ENCODE peak calls at places on chromosomes 3 and 15, in seven cellular contexts. I is iris pigment epithelial cell, F is HCT116, D is ascending aorta, V is AG08395, G is A549, T is nephron progenitor cell. J is an unnamed sample.

GRCh38 chr15:48182749-48183148 is 4.7 kb upstream of the MYEF2 start:
- DNase-seq in V (no peak), T (no peak), F (no peak), G (no peak), I (no peak), D (no peak), J (no peak)

GRCh38 chr3:94978076-94978475 is 915.2 kb downstream of the NSUN3 start:
- DNase-seq in G (no peak), I (no peak), T (no peak), V (no peak), F (no peak), D (no peak), J (no peak)

GRCh38 chr15:98143116-98143515 is 182.6 kb downstream of the ARRDC4 start:
- DNase-seq in D (no peak), T (no peak), G (no peak), I (no peak), V (no peak), F (no peak), J (no peak)

GRCh38 chr3:58864480-58864879 is 185.3 kb downstream of the CFAP20DC start:
- DNase-seq in I (no peak), G (no peak), T (no peak), D (no peak), F (no peak), V (no peak), J (no peak)

GRCh38 chr3:156187146-156187769 is 66.9 kb downstream of the KCNAB1 start:
- DNase-seq in V (peak; percentile 24), F (no peak), G (no peak), T (no peak), I (peak; percentile 33), D (no peak), J (no peak)

GRCh38 chr15:72740202-72740601 is 43.4 kb downstream of the ADPGK start:
- DNase-seq in F (no peak), D (no peak), V (no peak), G (no peak), I (peak; percentile 19), T (no peak), J (no peak)

GRCh38 chr15:74368121-74368520 is 675 bp upstream of the CYP11A1 start:
- DNase-seq in T (no peak), V (no peak), F (no peak), G (no peak), D (peak; percentile 37), I (no peak), J (no peak)

GRCh38 chr3:94317054-94317453 is 254.2 kb downstream of the NSUN3 start:
- DNase-seq in D (no peak), I (no peak), T (no peak), F (no peak), V (no peak), G (no peak), J (no peak)

GRCh38 chr3:120487079-120487693 is 36.4 kb upstream of the FSTL1 start:
- DNase-seq in F (no peak), T (no peak), I (peak; percentile 76), V (peak; percentile 72), D (no peak), G (no peak), J (no peak)

GRCh38 chr3:30511524-30512278 is 94.7 kb upstream of the TGFBR2 start:
- DNase-seq in V (peak; percentile 81), D (no peak), G (peak; percentile 41), F (no peak), T (no peak), I (peak; percentile 99), J (no peak)

GRCh38 chr15:101309436-101310162 is 14.6 kb upstream of the SNRPA1 start:
- DNase-seq in F (no peak), V (no peak), I (no peak), G (no peak), T (no peak), D (peak; percentile 60), J (no peak)

GRCh38 chr15:26624128-26624527 is 148.7 kb downstream of the GABRB3 start:
- DNase-seq in F (no peak), D (no peak), V (no peak), G (no peak), I (no peak), T (no peak), J (no peak)

GRCh38 chr3:117790256-117790987 is 1080.8 kb downstream of the TUSC7 start:
- DNase-seq in D (no peak), I (peak; percentile 18), V (no peak), F (no peak), G (no peak), T (no peak), J (no peak)

GRCh38 chr3:25493786-25494185 is 65.7 kb downstream of the RARB start:
- DNase-seq in I (peak; percentile 97), F (no peak), G (peak; percentile 5), D (no peak), V (peak; percentile 27), T (no peak), J (peak; percentile 4)

GRCh38 chr3:100209948-100210776 is 50.6 kb upstream of the TBC1D23 start:
- DNase-seq in D (no peak), T (no peak), I (peak; percentile 34), V (no peak), G (no peak), F (no peak), J (no peak)

GRCh38 chr15:68413363-68414255 is 18.4 kb downstream of the ITGA11 start:
- DNase-seq in G (no peak), I (no peak), V (peak; percentile 25), D (peak; percentile 66), T (no peak), F (no peak), J (no peak)

GRCh38 chr3:148173836-148174235 is 523.9 kb upstream of the AGTR1 start:
- DNase-seq in I (peak; percentile 12), F (no peak), V (no peak), G (no peak), D (no peak), T (no peak), J (no peak)

GRCh38 chr15:90232196-90232595 is 1.5 kb downstream of the CIB1 start:
- DNase-seq in I (no peak), T (no peak), F (no peak), G (no peak), D (no peak), V (no peak), J (no peak)

GRCh38 chr3:151468284-151468917 is 7.5 kb upstream of the IGSF10 start:
- DNase-seq in D (no peak), T (peak; percentile 47), V (peak; percentile 55), G (peak; percentile 36), F (peak; percentile 73), I (peak; percentile 64), J (no peak)

GRCh38 chr3:127637546-127637945 is 8.6 kb downstream of the PODXL2 start:
- DNase-seq in T (no peak), V (peak; percentile 38), G (no peak), F (no peak), I (no peak), D (no peak), J (no peak)

GRCh38 chr3:114519415-114519814 is 225.6 kb downstream of the TIGIT start:
- DNase-seq in D (no peak), F (no peak), I (peak; percentile 89), T (no peak), G (peak; percentile 4), V (peak; percentile 50), J (no peak)

GRCh38 chr3:164845739-164846138 is 232.6 kb downstream of the SI start:
- DNase-seq in V (no peak), I (no peak), D (no peak), F (no peak), T (no peak), G (no peak), J (no peak)

GRCh38 chr3:38588995-38589937 is 60.2 kb downstream of the SCN5A start:
- DNase-seq in D (peak; percentile 13), F (no peak), T (no peak), G (no peak), I (no peak), V (no peak), J (no peak)

GRCh38 chr3:148036331-148036881 is 627.2 kb downstream of the ZIC1 start:
- DNase-seq in F (no peak), T (no peak), V (no peak), G (no peak), I (peak; percentile 68), D (no peak), J (no peak)

GRCh38 chr15:25235391-25235790 is 203.4 kb downstream of the UBE3A start:
- DNase-seq in F (no peak), I (no peak), T (no peak), D (no peak), G (no peak), V (no peak), J (no peak)

GRCh38 chr15:60009124-60009523 is 5.0 kb downstream of the FOXB1 start:
- DNase-seq in D (no peak), I (no peak), T (no peak), G (no peak), V (no peak), F (no peak), J (no peak)

GRCh38 chr15:62962101-62962995 is 80.2 kb upstream of the TPM1 start:
- DNase-seq in D (peak; percentile 58), I (no peak), V (peak; percentile 28), T (no peak), F (no peak), G (no peak), J (no peak)

GRCh38 chr3:170809975-170810357 is 60.0 kb downstream of the RPL22L1 start:
- DNase-seq in G (no peak), T (no peak), D (no peak), F (no peak), V (peak; percentile 44), I (peak; percentile 63), J (no peak)

GRCh38 chr3:161325059-161325458 is 46.3 kb downstream of the SPTSSB start:
- DNase-seq in I (no peak), V (no peak), G (no peak), T (no peak), D (no peak), F (no peak), J (no peak)

GRCh38 chr15:57205999-57206398 is 170.3 kb upstream of the CGNL1 start:
- DNase-seq in D (no peak), V (no peak), I (no peak), G (no peak), F (no peak), T (no peak), J (no peak)

GRCh38 chr3:127428344-127429001 is 140.6 kb upstream of the PRR20G start:
- DNase-seq in D (peak; percentile 11), T (no peak), I (no peak), G (no peak), F (peak; percentile 27), V (no peak), J (no peak)

GRCh38 chr3:150015906-150016305 is 45.2 kb upstream of the PFN2 start:
- DNase-seq in V (no peak), I (peak; percentile 42), F (no peak), D (no peak), G (no peak), T (no peak), J (no peak)

GRCh38 chr3:31710123-31710841 is 177.6 kb downstream of the STT3B start:
- DNase-seq in D (no peak), G (no peak), T (no peak), I (peak; percentile 51), F (no peak), V (no peak), J (no peak)

GRCh38 chr3:127472506-127472905 is 118.0 kb downstream of the TPRA1 start:
- DNase-seq in G (no peak), T (no peak), D (no peak), F (no peak), V (no peak), I (no peak), J (no peak)

J was measured in GOT3.